ENCODE peak calls at places on chromosomes 3 and 15, in five cellular contexts. E is GM23248, C is progenitor cell of endocrine pancreas, Y is H4, I is ovary. A is an unnamed sample.
A peak's percentile ranks its signal among the peaks of the same experiment; 100 is the strongest.

GRCh38 chr3:124761250-124761796 is 31.1 kb downstream of the UMPS start:
- DNase-seq in E (peak; percentile 90), C (peak; percentile 60), Y (peak; percentile 81), I (peak; percentile 83), A (peak; percentile 93)

GRCh38 chr3:117195034-117195433 is 485.5 kb downstream of the TUSC7 start:
- DNase-seq in E (no peak), C (no peak), Y (no peak), I (no peak), A (no peak)

GRCh38 chr3:149396476-149396875 is 19.0 kb upstream of the TM4SF1 start:
- DNase-seq in E (no peak), C (no peak), Y (no peak), I (no peak), A (no peak)

GRCh38 chr3:10226293-10226692 is 22.0 kb upstream of the TATDN2 start:
- DNase-seq in E (no peak), C (no peak), Y (no peak), I (no peak), A (no peak)

GRCh38 chr3:125083776-125084175 is 28.0 kb upstream of the HEG1 start:
- DNase-seq in E (peak; percentile 73), C (no peak), Y (peak; percentile 38), I (no peak), A (no peak)

GRCh38 chr3:66303556-66303955 is 82.8 kb downstream of the SLC25A26 start:
- DNase-seq in E (no peak), C (no peak), Y (no peak), I (no peak), A (no peak)

GRCh38 chr3:172132721-172133311 is 93.4 kb downstream of the FNDC3B start:
- DNase-seq in E (no peak), C (no peak), Y (no peak), I (no peak), A (no peak)

GRCh38 chr3:153166206-153166605 is 4.2 kb downstream of the RAP2B start:
- DNase-seq in E (peak; percentile 30), C (no peak), Y (no peak), I (no peak), A (no peak)

GRCh38 chr15:42133356-42133755 is 23.1 kb downstream of the PLA2G4F start:
- DNase-seq in E (no peak), C (no peak), Y (no peak), I (no peak), A (no peak)

A was measured in Right ventricle myocardium superior.